ENCODE peak calls at places on chromosomes 4 and X, in five cellular contexts. One of them, this sample, is unnamed.

GRCh38 chrX:130028196-130028595 is 45.8 kb downstream of the BCORL1 start:
- DNase-seq in activated naive CD4-positive, alpha-beta T cell treated with Interleukin-2 at 50 U/mL for 16 hours: peak; percentile 51
- DNase-seq in AG09309: peak; percentile 1
- DNase-seq in kidney epithelial cell: no peak
- DNase-seq in activated gamma-delta T cell treated with anti-CD3 and anti-CD28 coated beads, Interleukin-2, amount 50 U/mL, for 16 hours: peak; percentile 20
- DNase-seq in this sample: peak; percentile 57

GRCh38 chr4:155079866-155080265 is 128.6 kb upstream of the NPY2R start:
- DNase-seq in activated naive CD4-positive, alpha-beta T cell treated with Interleukin-2 at 50 U/mL for 16 hours: no peak
- DNase-seq in AG09309: no peak
- DNase-seq in kidney epithelial cell: peak; percentile 14
- DNase-seq in activated gamma-delta T cell treated with anti-CD3 and anti-CD28 coated beads, Interleukin-2, amount 50 U/mL, for 16 hours: no peak
- DNase-seq in this sample: no peak

GRCh38 chr4:151100517-151100916 is 1.1 kb downstream of the RPS3A start:
- DNase-seq in activated naive CD4-positive, alpha-beta T cell treated with Interleukin-2 at 50 U/mL for 16 hours: no peak
- DNase-seq in AG09309: no peak
- DNase-seq in kidney epithelial cell: no peak
- DNase-seq in activated gamma-delta T cell treated with anti-CD3 and anti-CD28 coated beads, Interleukin-2, amount 50 U/mL, for 16 hours: no peak
- DNase-seq in this sample: no peak

GRCh38 chr4:158172558-158173258 is at the start of gene GASK1B:
- DNase-seq in activated naive CD4-positive, alpha-beta T cell treated with Interleukin-2 at 50 U/mL for 16 hours: no peak
- DNase-seq in AG09309: no peak
- DNase-seq in kidney epithelial cell: no peak
- DNase-seq in activated gamma-delta T cell treated with anti-CD3 and anti-CD28 coated beads, Interleukin-2, amount 50 U/mL, for 16 hours: no peak
- DNase-seq in this sample: peak; percentile 17

GRCh38 chr4:167903291-167903721 is 189.0 kb upstream of the ANXA10 start:
- DNase-seq in activated naive CD4-positive, alpha-beta T cell treated with Interleukin-2 at 50 U/mL for 16 hours: no peak
- DNase-seq in AG09309: no peak
- DNase-seq in kidney epithelial cell: no peak
- DNase-seq in activated gamma-delta T cell treated with anti-CD3 and anti-CD28 coated beads, Interleukin-2, amount 50 U/mL, for 16 hours: no peak
- DNase-seq in this sample: no peak

GRCh38 chrX:153063315-153063714 is 7.0 kb downstream of the PNMA3 start:
- DNase-seq in activated naive CD4-positive, alpha-beta T cell treated with Interleukin-2 at 50 U/mL for 16 hours: no peak
- DNase-seq in AG09309: no peak
- DNase-seq in kidney epithelial cell: no peak
- DNase-seq in activated gamma-delta T cell treated with anti-CD3 and anti-CD28 coated beads, Interleukin-2, amount 50 U/mL, for 16 hours: no peak
- DNase-seq in this sample: no peak

GRCh38 chr4:28832445-28832844 is 1887.7 kb upstream of the PCDH7 start:
- DNase-seq in activated naive CD4-positive, alpha-beta T cell treated with Interleukin-2 at 50 U/mL for 16 hours: no peak
- DNase-seq in AG09309: no peak
- DNase-seq in kidney epithelial cell: no peak
- DNase-seq in activated gamma-delta T cell treated with anti-CD3 and anti-CD28 coated beads, Interleukin-2, amount 50 U/mL, for 16 hours: no peak
- DNase-seq in this sample: no peak

GRCh38 chr4:41715155-41715554 is 33.4 kb downstream of the PHOX2B start:
- DNase-seq in activated naive CD4-positive, alpha-beta T cell treated with Interleukin-2 at 50 U/mL for 16 hours: no peak
- DNase-seq in AG09309: no peak
- DNase-seq in kidney epithelial cell: no peak
- DNase-seq in activated gamma-delta T cell treated with anti-CD3 and anti-CD28 coated beads, Interleukin-2, amount 50 U/mL, for 16 hours: no peak
- DNase-seq in this sample: no peak

GRCh38 chrX:150546711-150547153 is 21.7 kb upstream of the MTM1 start:
- DNase-seq in activated naive CD4-positive, alpha-beta T cell treated with Interleukin-2 at 50 U/mL for 16 hours: peak; percentile 17
- DNase-seq in AG09309: no peak
- DNase-seq in kidney epithelial cell: no peak
- DNase-seq in activated gamma-delta T cell treated with anti-CD3 and anti-CD28 coated beads, Interleukin-2, amount 50 U/mL, for 16 hours: no peak
- DNase-seq in this sample: peak; percentile 44

GRCh38 chr4:13322681-13323101 is 161.4 kb downstream of the RAB28 start:
- DNase-seq in activated naive CD4-positive, alpha-beta T cell treated with Interleukin-2 at 50 U/mL for 16 hours: no peak
- DNase-seq in AG09309: peak; percentile 62
- DNase-seq in kidney epithelial cell: no peak
- DNase-seq in activated gamma-delta T cell treated with anti-CD3 and anti-CD28 coated beads, Interleukin-2, amount 50 U/mL, for 16 hours: no peak
- DNase-seq in this sample: no peak

GRCh38 chr4:35164063-35164462 is 1080.3 kb downstream of the ARAP2 start:
- DNase-seq in activated naive CD4-positive, alpha-beta T cell treated with Interleukin-2 at 50 U/mL for 16 hours: no peak
- DNase-seq in AG09309: no peak
- DNase-seq in kidney epithelial cell: no peak
- DNase-seq in activated gamma-delta T cell treated with anti-CD3 and anti-CD28 coated beads, Interleukin-2, amount 50 U/mL, for 16 hours: no peak
- DNase-seq in this sample: no peak

GRCh38 chr4:168562021-168562691 is 65.3 kb downstream of the PALLD start:
- DNase-seq in activated naive CD4-positive, alpha-beta T cell treated with Interleukin-2 at 50 U/mL for 16 hours: no peak
- DNase-seq in AG09309: no peak
- DNase-seq in kidney epithelial cell: no peak
- DNase-seq in activated gamma-delta T cell treated with anti-CD3 and anti-CD28 coated beads, Interleukin-2, amount 50 U/mL, for 16 hours: no peak
- DNase-seq in this sample: no peak

GRCh38 chrX:103386332-103386731 is 10.0 kb downstream of the BEX3 start:
- DNase-seq in activated naive CD4-positive, alpha-beta T cell treated with Interleukin-2 at 50 U/mL for 16 hours: no peak
- DNase-seq in AG09309: no peak
- DNase-seq in kidney epithelial cell: no peak
- DNase-seq in activated gamma-delta T cell treated with anti-CD3 and anti-CD28 coated beads, Interleukin-2, amount 50 U/mL, for 16 hours: no peak
- DNase-seq in this sample: no peak

GRCh38 chr4:48008021-48008596 is 8.4 kb downstream of the CNGA1 start:
- DNase-seq in activated naive CD4-positive, alpha-beta T cell treated with Interleukin-2 at 50 U/mL for 16 hours: no peak
- DNase-seq in AG09309: no peak
- DNase-seq in kidney epithelial cell: no peak
- DNase-seq in activated gamma-delta T cell treated with anti-CD3 and anti-CD28 coated beads, Interleukin-2, amount 50 U/mL, for 16 hours: no peak
- DNase-seq in this sample: no peak

GRCh38 chr4:119592708-119593298 is 35.8 kb downstream of the PDE5A start:
- DNase-seq in activated naive CD4-positive, alpha-beta T cell treated with Interleukin-2 at 50 U/mL for 16 hours: no peak
- DNase-seq in AG09309: no peak
- DNase-seq in kidney epithelial cell: no peak
- DNase-seq in activated gamma-delta T cell treated with anti-CD3 and anti-CD28 coated beads, Interleukin-2, amount 50 U/mL, for 16 hours: no peak
- DNase-seq in this sample: no peak

GRCh38 chr4:96638132-96638531 is 798.2 kb downstream of the PDHA2 start:
- DNase-seq in activated naive CD4-positive, alpha-beta T cell treated with Interleukin-2 at 50 U/mL for 16 hours: no peak
- DNase-seq in AG09309: no peak
- DNase-seq in kidney epithelial cell: no peak
- DNase-seq in activated gamma-delta T cell treated with anti-CD3 and anti-CD28 coated beads, Interleukin-2, amount 50 U/mL, for 16 hours: no peak
- DNase-seq in this sample: no peak

GRCh38 chr4:38310446-38311043 is 350.3 kb downstream of the PTTG2 start:
- DNase-seq in activated naive CD4-positive, alpha-beta T cell treated with Interleukin-2 at 50 U/mL for 16 hours: peak; percentile 73
- DNase-seq in AG09309: no peak
- DNase-seq in kidney epithelial cell: no peak
- DNase-seq in activated gamma-delta T cell treated with anti-CD3 and anti-CD28 coated beads, Interleukin-2, amount 50 U/mL, for 16 hours: peak; percentile 54
- DNase-seq in this sample: peak; percentile 86

GRCh38 chr4:10013722-10014121 is 7.6 kb downstream of the SLC2A9 start:
- DNase-seq in activated naive CD4-positive, alpha-beta T cell treated with Interleukin-2 at 50 U/mL for 16 hours: peak; percentile 24
- DNase-seq in AG09309: no peak
- DNase-seq in kidney epithelial cell: no peak
- DNase-seq in activated gamma-delta T cell treated with anti-CD3 and anti-CD28 coated beads, Interleukin-2, amount 50 U/mL, for 16 hours: no peak
- DNase-seq in this sample: peak; percentile 67

GRCh38 chr4:5164221-5164912 is 113.1 kb downstream of the STK32B start:
- DNase-seq in activated naive CD4-positive, alpha-beta T cell treated with Interleukin-2 at 50 U/mL for 16 hours: no peak
- DNase-seq in AG09309: no peak
- DNase-seq in kidney epithelial cell: no peak
- DNase-seq in activated gamma-delta T cell treated with anti-CD3 and anti-CD28 coated beads, Interleukin-2, amount 50 U/mL, for 16 hours: no peak
- DNase-seq in this sample: no peak

GRCh38 chr4:1813915-1814314 is 20.8 kb downstream of the FGFR3 start:
- DNase-seq in activated naive CD4-positive, alpha-beta T cell treated with Interleukin-2 at 50 U/mL for 16 hours: no peak
- DNase-seq in AG09309: no peak
- DNase-seq in kidney epithelial cell: no peak
- DNase-seq in activated gamma-delta T cell treated with anti-CD3 and anti-CD28 coated beads, Interleukin-2, amount 50 U/mL, for 16 hours: no peak
- DNase-seq in this sample: no peak

GRCh38 chr4:87622303-87622702 is 14.0 kb downstream of the DSPP start:
- DNase-seq in activated naive CD4-positive, alpha-beta T cell treated with Interleukin-2 at 50 U/mL for 16 hours: no peak
- DNase-seq in AG09309: no peak
- DNase-seq in kidney epithelial cell: no peak
- DNase-seq in activated gamma-delta T cell treated with anti-CD3 and anti-CD28 coated beads, Interleukin-2, amount 50 U/mL, for 16 hours: no peak
- DNase-seq in this sample: no peak